ENCODE peak calls at places on chromosome 17, in seven cellular contexts. One of them, this sample, is unnamed.

GRCh38 chr17:27893834-27894503 is 804 bp upstream of the LYRM9 start:
- DNase-seq in NCI-H460: no peak
- DNase-seq in left cardiac atrium: no peak
- DNase-seq in stimulated activated CD4-positive, alpha-beta T cell treated with anti-CD3 and anti-CD28 coated beads, Interleukin-2, amount 100 ng/mL, for 48 hours: no peak
- DNase-seq in sigmoid colon: no peak
- DNase-seq in fibroblast of pulmonary artery: no peak
- DNase-seq in left ventricle myocardium inferior: no peak
- DNase-seq in this sample: no peak

GRCh38 chr17:42142371-42142896 is 12.4 kb downstream of the RAB5C start:
- DNase-seq in NCI-H460: no peak
- DNase-seq in left cardiac atrium: no peak
- DNase-seq in stimulated activated CD4-positive, alpha-beta T cell treated with anti-CD3 and anti-CD28 coated beads, Interleukin-2, amount 100 ng/mL, for 48 hours: no peak
- DNase-seq in sigmoid colon: no peak
- DNase-seq in fibroblast of pulmonary artery: peak; percentile 35
- DNase-seq in left ventricle myocardium inferior: no peak
- DNase-seq in this sample: peak; percentile 51

GRCh38 chr17:35879748-35880654 is at the start of gene CCL5:
- DNase-seq in NCI-H460: no peak
- DNase-seq in left cardiac atrium: no peak
- DNase-seq in stimulated activated CD4-positive, alpha-beta T cell treated with anti-CD3 and anti-CD28 coated beads, Interleukin-2, amount 100 ng/mL, for 48 hours: peak; percentile 41
- DNase-seq in sigmoid colon: no peak
- DNase-seq in fibroblast of pulmonary artery: peak; percentile 59
- DNase-seq in left ventricle myocardium inferior: no peak
- DNase-seq in this sample: peak; percentile 35

GRCh38 chr17:8091033-8091687 is 3.6 kb upstream of the ALOX12B start:
- DNase-seq in NCI-H460: no peak
- DNase-seq in left cardiac atrium: no peak
- DNase-seq in stimulated activated CD4-positive, alpha-beta T cell treated with anti-CD3 and anti-CD28 coated beads, Interleukin-2, amount 100 ng/mL, for 48 hours: no peak
- DNase-seq in sigmoid colon: no peak
- DNase-seq in fibroblast of pulmonary artery: no peak
- DNase-seq in left ventricle myocardium inferior: no peak
- DNase-seq in this sample: no peak

GRCh38 chr17:80990921-80991644 is 558 bp upstream of the CHMP6 start:
- DNase-seq in NCI-H460: no peak
- DNase-seq in left cardiac atrium: no peak
- DNase-seq in stimulated activated CD4-positive, alpha-beta T cell treated with anti-CD3 and anti-CD28 coated beads, Interleukin-2, amount 100 ng/mL, for 48 hours: no peak
- DNase-seq in sigmoid colon: no peak
- DNase-seq in fibroblast of pulmonary artery: no peak
- DNase-seq in left ventricle myocardium inferior: no peak
- DNase-seq in this sample: no peak

GRCh38 chr17:62637809-62638208 is 10.3 kb downstream of the MRC2 start:
- DNase-seq in NCI-H460: no peak
- DNase-seq in left cardiac atrium: no peak
- DNase-seq in stimulated activated CD4-positive, alpha-beta T cell treated with anti-CD3 and anti-CD28 coated beads, Interleukin-2, amount 100 ng/mL, for 48 hours: no peak
- DNase-seq in sigmoid colon: peak; percentile 36
- DNase-seq in fibroblast of pulmonary artery: no peak
- DNase-seq in left ventricle myocardium inferior: no peak
- DNase-seq in this sample: no peak

GRCh38 chr17:57372156-57372555 is 115.8 kb downstream of the MSI2 start:
- DNase-seq in NCI-H460: peak; percentile 28
- DNase-seq in left cardiac atrium: no peak
- DNase-seq in stimulated activated CD4-positive, alpha-beta T cell treated with anti-CD3 and anti-CD28 coated beads, Interleukin-2, amount 100 ng/mL, for 48 hours: no peak
- DNase-seq in sigmoid colon: no peak
- DNase-seq in fibroblast of pulmonary artery: peak; percentile 54
- DNase-seq in left ventricle myocardium inferior: no peak
- DNase-seq in this sample: peak; percentile 52

GRCh38 chr17:28384281-28385036 is 13.0 kb downstream of the SARM1 start:
- DNase-seq in NCI-H460: no peak
- DNase-seq in left cardiac atrium: peak; percentile 69
- DNase-seq in stimulated activated CD4-positive, alpha-beta T cell treated with anti-CD3 and anti-CD28 coated beads, Interleukin-2, amount 100 ng/mL, for 48 hours: peak; percentile 47
- DNase-seq in sigmoid colon: no peak
- DNase-seq in fibroblast of pulmonary artery: no peak
- DNase-seq in left ventricle myocardium inferior: peak; percentile 49
- DNase-seq in this sample: no peak

GRCh38 chr17:46013502-46014165 is 14.6 kb downstream of the STH start:
- DNase-seq in NCI-H460: no peak
- DNase-seq in left cardiac atrium: no peak
- DNase-seq in stimulated activated CD4-positive, alpha-beta T cell treated with anti-CD3 and anti-CD28 coated beads, Interleukin-2, amount 100 ng/mL, for 48 hours: no peak
- DNase-seq in sigmoid colon: no peak
- DNase-seq in fibroblast of pulmonary artery: peak; percentile 25
- DNase-seq in left ventricle myocardium inferior: no peak
- DNase-seq in this sample: peak; percentile 24

GRCh38 chr17:36934759-36935630 is 2.3 kb upstream of the LHX1 start:
- DNase-seq in NCI-H460: no peak
- DNase-seq in left cardiac atrium: no peak
- DNase-seq in stimulated activated CD4-positive, alpha-beta T cell treated with anti-CD3 and anti-CD28 coated beads, Interleukin-2, amount 100 ng/mL, for 48 hours: no peak
- DNase-seq in sigmoid colon: no peak
- DNase-seq in fibroblast of pulmonary artery: no peak
- DNase-seq in left ventricle myocardium inferior: no peak
- DNase-seq in this sample: no peak

GRCh38 chr17:65171753-65172152 is 34.6 kb downstream of the RGS9 start:
- DNase-seq in NCI-H460: no peak
- DNase-seq in left cardiac atrium: no peak
- DNase-seq in stimulated activated CD4-positive, alpha-beta T cell treated with anti-CD3 and anti-CD28 coated beads, Interleukin-2, amount 100 ng/mL, for 48 hours: no peak
- DNase-seq in sigmoid colon: no peak
- DNase-seq in fibroblast of pulmonary artery: no peak
- DNase-seq in left ventricle myocardium inferior: no peak
- DNase-seq in this sample: no peak

GRCh38 chr17:69960755-69961154 is 114.3 kb upstream of the KCNJ16 start:
- DNase-seq in NCI-H460: no peak
- DNase-seq in left cardiac atrium: peak; percentile 26
- DNase-seq in stimulated activated CD4-positive, alpha-beta T cell treated with anti-CD3 and anti-CD28 coated beads, Interleukin-2, amount 100 ng/mL, for 48 hours: no peak
- DNase-seq in sigmoid colon: peak; percentile 66
- DNase-seq in fibroblast of pulmonary artery: no peak
- DNase-seq in left ventricle myocardium inferior: peak; percentile 55
- DNase-seq in this sample: no peak

GRCh38 chr17:3954921-3955320 is 9.3 kb downstream of the ATP2A3 start:
- DNase-seq in NCI-H460: no peak
- DNase-seq in left cardiac atrium: no peak
- DNase-seq in stimulated activated CD4-positive, alpha-beta T cell treated with anti-CD3 and anti-CD28 coated beads, Interleukin-2, amount 100 ng/mL, for 48 hours: no peak
- DNase-seq in sigmoid colon: no peak
- DNase-seq in fibroblast of pulmonary artery: no peak
- DNase-seq in left ventricle myocardium inferior: no peak
- DNase-seq in this sample: no peak

GRCh38 chr17:11935734-11936406 is 61.4 kb downstream of the ZNF18 start:
- DNase-seq in NCI-H460: peak; percentile 59
- DNase-seq in left cardiac atrium: peak; percentile 57
- DNase-seq in stimulated activated CD4-positive, alpha-beta T cell treated with anti-CD3 and anti-CD28 coated beads, Interleukin-2, amount 100 ng/mL, for 48 hours: peak; percentile 17
- DNase-seq in sigmoid colon: no peak
- DNase-seq in fibroblast of pulmonary artery: peak; percentile 68
- DNase-seq in left ventricle myocardium inferior: peak; percentile 24
- DNase-seq in this sample: peak; percentile 28

GRCh38 chr17:28970879-28971278 is 19.6 kb upstream of the PHF12 start:
- DNase-seq in NCI-H460: no peak
- DNase-seq in left cardiac atrium: no peak
- DNase-seq in stimulated activated CD4-positive, alpha-beta T cell treated with anti-CD3 and anti-CD28 coated beads, Interleukin-2, amount 100 ng/mL, for 48 hours: no peak
- DNase-seq in sigmoid colon: no peak
- DNase-seq in fibroblast of pulmonary artery: no peak
- DNase-seq in left ventricle myocardium inferior: no peak
- DNase-seq in this sample: no peak

GRCh38 chr17:80457236-80457856 is 19.1 kb downstream of the NPTX1 start:
- DNase-seq in NCI-H460: no peak
- DNase-seq in left cardiac atrium: no peak
- DNase-seq in stimulated activated CD4-positive, alpha-beta T cell treated with anti-CD3 and anti-CD28 coated beads, Interleukin-2, amount 100 ng/mL, for 48 hours: no peak
- DNase-seq in sigmoid colon: no peak
- DNase-seq in fibroblast of pulmonary artery: no peak
- DNase-seq in left ventricle myocardium inferior: no peak
- DNase-seq in this sample: no peak

GRCh38 chr17:66540131-66540781 is 237.8 kb downstream of the PRKCA start:
- DNase-seq in NCI-H460: no peak
- DNase-seq in left cardiac atrium: peak; percentile 64
- DNase-seq in stimulated activated CD4-positive, alpha-beta T cell treated with anti-CD3 and anti-CD28 coated beads, Interleukin-2, amount 100 ng/mL, for 48 hours: no peak
- DNase-seq in sigmoid colon: peak; percentile 80
- DNase-seq in fibroblast of pulmonary artery: peak; percentile 83
- DNase-seq in left ventricle myocardium inferior: peak; percentile 35
- DNase-seq in this sample: peak; percentile 92

GRCh38 chr17:17675925-17676534 is 5.2 kb upstream of the RAI1 start:
- DNase-seq in NCI-H460: no peak
- DNase-seq in left cardiac atrium: no peak
- DNase-seq in stimulated activated CD4-positive, alpha-beta T cell treated with anti-CD3 and anti-CD28 coated beads, Interleukin-2, amount 100 ng/mL, for 48 hours: no peak
- DNase-seq in sigmoid colon: no peak
- DNase-seq in fibroblast of pulmonary artery: no peak
- DNase-seq in left ventricle myocardium inferior: no peak
- DNase-seq in this sample: peak; percentile 39

GRCh38 chr17:9360610-9361571 is 214.7 kb downstream of the STX8 start:
- DNase-seq in NCI-H460: no peak
- DNase-seq in left cardiac atrium: peak; percentile 38
- DNase-seq in stimulated activated CD4-positive, alpha-beta T cell treated with anti-CD3 and anti-CD28 coated beads, Interleukin-2, amount 100 ng/mL, for 48 hours: no peak
- DNase-seq in sigmoid colon: peak; percentile 68
- DNase-seq in fibroblast of pulmonary artery: peak; percentile 89
- DNase-seq in left ventricle myocardium inferior: no peak
- DNase-seq in this sample: peak; percentile 92

GRCh38 chr17:68343976-68344375 is 52.7 kb downstream of the ARSG start:
- DNase-seq in NCI-H460: no peak
- DNase-seq in left cardiac atrium: no peak
- DNase-seq in stimulated activated CD4-positive, alpha-beta T cell treated with anti-CD3 and anti-CD28 coated beads, Interleukin-2, amount 100 ng/mL, for 48 hours: no peak
- DNase-seq in sigmoid colon: no peak
- DNase-seq in fibroblast of pulmonary artery: no peak
- DNase-seq in left ventricle myocardium inferior: no peak
- DNase-seq in this sample: no peak

GRCh38 chr17:62652251-62653001 is 25.0 kb downstream of the MRC2 start:
- DNase-seq in NCI-H460: peak; percentile 26
- DNase-seq in left cardiac atrium: peak; percentile 87
- DNase-seq in stimulated activated CD4-positive, alpha-beta T cell treated with anti-CD3 and anti-CD28 coated beads, Interleukin-2, amount 100 ng/mL, for 48 hours: peak; percentile 26
- DNase-seq in sigmoid colon: peak; percentile 75
- DNase-seq in fibroblast of pulmonary artery: peak; percentile 69
- DNase-seq in left ventricle myocardium inferior: peak; percentile 74
- DNase-seq in this sample: peak; percentile 47

GRCh38 chr17:1484586-1485310 is 7.7 kb downstream of the MYO1C start:
- DNase-seq in NCI-H460: no peak
- DNase-seq in left cardiac atrium: peak; percentile 61
- DNase-seq in stimulated activated CD4-positive, alpha-beta T cell treated with anti-CD3 and anti-CD28 coated beads, Interleukin-2, amount 100 ng/mL, for 48 hours: no peak
- DNase-seq in sigmoid colon: peak; percentile 85
- DNase-seq in fibroblast of pulmonary artery: peak; percentile 64
- DNase-seq in left ventricle myocardium inferior: peak; percentile 61
- DNase-seq in this sample: peak; percentile 51

GRCh38 chr17:1322469-1322868 is 43.0 kb downstream of the TRARG1 start:
- DNase-seq in NCI-H460: no peak
- DNase-seq in left cardiac atrium: no peak
- DNase-seq in stimulated activated CD4-positive, alpha-beta T cell treated with anti-CD3 and anti-CD28 coated beads, Interleukin-2, amount 100 ng/mL, for 48 hours: no peak
- DNase-seq in sigmoid colon: no peak
- DNase-seq in fibroblast of pulmonary artery: no peak
- DNase-seq in left ventricle myocardium inferior: no peak
- DNase-seq in this sample: no peak

GRCh38 chr17:82106697-82107305 is 8.8 kb upstream of the FASN start:
- DNase-seq in NCI-H460: no peak
- DNase-seq in left cardiac atrium: no peak
- DNase-seq in stimulated activated CD4-positive, alpha-beta T cell treated with anti-CD3 and anti-CD28 coated beads, Interleukin-2, amount 100 ng/mL, for 48 hours: no peak
- DNase-seq in sigmoid colon: peak; percentile 61
- DNase-seq in fibroblast of pulmonary artery: no peak
- DNase-seq in left ventricle myocardium inferior: peak; percentile 17
- DNase-seq in this sample: no peak

GRCh38 chr17:6381526-6382135 is 53.3 kb downstream of the AIPL1 start:
- DNase-seq in NCI-H460: no peak
- DNase-seq in left cardiac atrium: no peak
- DNase-seq in stimulated activated CD4-positive, alpha-beta T cell treated with anti-CD3 and anti-CD28 coated beads, Interleukin-2, amount 100 ng/mL, for 48 hours: no peak
- DNase-seq in sigmoid colon: no peak
- DNase-seq in fibroblast of pulmonary artery: no peak
- DNase-seq in left ventricle myocardium inferior: no peak
- DNase-seq in this sample: no peak

GRCh38 chr17:75652341-75652740 is 14.6 kb downstream of the RECQL5 start:
- DNase-seq in NCI-H460: no peak
- DNase-seq in left cardiac atrium: no peak
- DNase-seq in stimulated activated CD4-positive, alpha-beta T cell treated with anti-CD3 and anti-CD28 coated beads, Interleukin-2, amount 100 ng/mL, for 48 hours: no peak
- DNase-seq in sigmoid colon: peak; percentile 39
- DNase-seq in fibroblast of pulmonary artery: no peak
- DNase-seq in left ventricle myocardium inferior: no peak
- DNase-seq in this sample: no peak

GRCh38 chr17:34825884-34826283 is 135.4 kb downstream of the CCT6B start:
- DNase-seq in NCI-H460: no peak
- DNase-seq in left cardiac atrium: no peak
- DNase-seq in stimulated activated CD4-positive, alpha-beta T cell treated with anti-CD3 and anti-CD28 coated beads, Interleukin-2, amount 100 ng/mL, for 48 hours: no peak
- DNase-seq in sigmoid colon: no peak
- DNase-seq in fibroblast of pulmonary artery: no peak
- DNase-seq in left ventricle myocardium inferior: no peak
- DNase-seq in this sample: no peak

GRCh38 chr17:20278805-20279204 is 188.5 kb downstream of the LGALS9B start:
- DNase-seq in NCI-H460: no peak
- DNase-seq in left cardiac atrium: no peak
- DNase-seq in stimulated activated CD4-positive, alpha-beta T cell treated with anti-CD3 and anti-CD28 coated beads, Interleukin-2, amount 100 ng/mL, for 48 hours: no peak
- DNase-seq in sigmoid colon: no peak
- DNase-seq in fibroblast of pulmonary artery: no peak
- DNase-seq in left ventricle myocardium inferior: no peak
- DNase-seq in this sample: no peak

GRCh38 chr17:79843475-79843916 is 4.3 kb upstream of the CBX4 start:
- DNase-seq in NCI-H460: no peak
- DNase-seq in left cardiac atrium: no peak
- DNase-seq in stimulated activated CD4-positive, alpha-beta T cell treated with anti-CD3 and anti-CD28 coated beads, Interleukin-2, amount 100 ng/mL, for 48 hours: no peak
- DNase-seq in sigmoid colon: no peak
- DNase-seq in fibroblast of pulmonary artery: no peak
- DNase-seq in left ventricle myocardium inferior: no peak
- DNase-seq in this sample: no peak

GRCh38 chr17:60134396-60135159 is 15.2 kb upstream of the CA4 start:
- DNase-seq in NCI-H460: no peak
- DNase-seq in left cardiac atrium: peak; percentile 43
- DNase-seq in stimulated activated CD4-positive, alpha-beta T cell treated with anti-CD3 and anti-CD28 coated beads, Interleukin-2, amount 100 ng/mL, for 48 hours: no peak
- DNase-seq in sigmoid colon: peak; percentile 50
- DNase-seq in fibroblast of pulmonary artery: peak; percentile 69
- DNase-seq in left ventricle myocardium inferior: no peak
- DNase-seq in this sample: peak; percentile 44

GRCh38 chr17:49910094-49910857 is 58.7 kb upstream of the DLX4 start:
- DNase-seq in NCI-H460: no peak
- DNase-seq in left cardiac atrium: no peak
- DNase-seq in stimulated activated CD4-positive, alpha-beta T cell treated with anti-CD3 and anti-CD28 coated beads, Interleukin-2, amount 100 ng/mL, for 48 hours: peak; percentile 10
- DNase-seq in sigmoid colon: no peak
- DNase-seq in fibroblast of pulmonary artery: no peak
- DNase-seq in left ventricle myocardium inferior: no peak
- DNase-seq in this sample: peak; percentile 22

GRCh38 chr17:77888242-77889134 is 70.0 kb upstream of the TNRC6C start:
- DNase-seq in NCI-H460: no peak
- DNase-seq in left cardiac atrium: no peak
- DNase-seq in stimulated activated CD4-positive, alpha-beta T cell treated with anti-CD3 and anti-CD28 coated beads, Interleukin-2, amount 100 ng/mL, for 48 hours: no peak
- DNase-seq in sigmoid colon: peak; percentile 61
- DNase-seq in fibroblast of pulmonary artery: no peak
- DNase-seq in left ventricle myocardium inferior: no peak
- DNase-seq in this sample: no peak

GRCh38 chr17:1649116-1649843 is 386 bp downstream of the RILP start:
- DNase-seq in NCI-H460: peak; percentile 71
- DNase-seq in left cardiac atrium: peak; percentile 93
- DNase-seq in stimulated activated CD4-positive, alpha-beta T cell treated with anti-CD3 and anti-CD28 coated beads, Interleukin-2, amount 100 ng/mL, for 48 hours: peak; percentile 67
- DNase-seq in sigmoid colon: peak; percentile 96
- DNase-seq in fibroblast of pulmonary artery: peak; percentile 87
- DNase-seq in left ventricle myocardium inferior: peak; percentile 85
- DNase-seq in this sample: peak; percentile 92

GRCh38 chr17:65109990-65110680 is 27.0 kb upstream of the RGS9 start:
- DNase-seq in NCI-H460: no peak
- DNase-seq in left cardiac atrium: no peak
- DNase-seq in stimulated activated CD4-positive, alpha-beta T cell treated with anti-CD3 and anti-CD28 coated beads, Interleukin-2, amount 100 ng/mL, for 48 hours: no peak
- DNase-seq in sigmoid colon: peak; percentile 21
- DNase-seq in fibroblast of pulmonary artery: no peak
- DNase-seq in left ventricle myocardium inferior: no peak
- DNase-seq in this sample: no peak

GRCh38 chr17:73929860-73930430 is 273.5 kb upstream of the RPL38 start:
- DNase-seq in NCI-H460: no peak
- DNase-seq in left cardiac atrium: no peak
- DNase-seq in stimulated activated CD4-positive, alpha-beta T cell treated with anti-CD3 and anti-CD28 coated beads, Interleukin-2, amount 100 ng/mL, for 48 hours: no peak
- DNase-seq in sigmoid colon: no peak
- DNase-seq in fibroblast of pulmonary artery: no peak
- DNase-seq in left ventricle myocardium inferior: no peak
- DNase-seq in this sample: no peak

GRCh38 chr17:61786088-61786487 is 77.2 kb downstream of the BRIP1 start:
- DNase-seq in NCI-H460: no peak
- DNase-seq in left cardiac atrium: no peak
- DNase-seq in stimulated activated CD4-positive, alpha-beta T cell treated with anti-CD3 and anti-CD28 coated beads, Interleukin-2, amount 100 ng/mL, for 48 hours: no peak
- DNase-seq in sigmoid colon: no peak
- DNase-seq in fibroblast of pulmonary artery: no peak
- DNase-seq in left ventricle myocardium inferior: no peak
- DNase-seq in this sample: no peak

GRCh38 chr17:59353106-59353854 is 21.8 kb downstream of the YPEL2 start:
- DNase-seq in NCI-H460: no peak
- DNase-seq in left cardiac atrium: no peak
- DNase-seq in stimulated activated CD4-positive, alpha-beta T cell treated with anti-CD3 and anti-CD28 coated beads, Interleukin-2, amount 100 ng/mL, for 48 hours: no peak
- DNase-seq in sigmoid colon: no peak
- DNase-seq in fibroblast of pulmonary artery: no peak
- DNase-seq in left ventricle myocardium inferior: no peak
- DNase-seq in this sample: no peak

GRCh38 chr17:8059131-8059530 is 20.3 kb downstream of the ALOX15B start:
- DNase-seq in NCI-H460: no peak
- DNase-seq in left cardiac atrium: no peak
- DNase-seq in stimulated activated CD4-positive, alpha-beta T cell treated with anti-CD3 and anti-CD28 coated beads, Interleukin-2, amount 100 ng/mL, for 48 hours: no peak
- DNase-seq in sigmoid colon: peak; percentile 20
- DNase-seq in fibroblast of pulmonary artery: no peak
- DNase-seq in left ventricle myocardium inferior: no peak
- DNase-seq in this sample: no peak

This sample was measured in choroid plexus epithelial cell.